ENCODE peak calls at places on chromosomes 12 and 14, in seven cellular contexts. L, J, X, V, N, Z and Y are unnamed samples.
A peak's percentile ranks its signal among the peaks of the same experiment; 100 is the strongest.

GRCh38 chr14:60183724-60184596 is 18.8 kb upstream of the DHRS7 start:
- DNase-seq in N (peak; percentile 87), L (no peak), V (peak; percentile 74), X (peak; percentile 38), J (no peak), Z (no peak), Y (peak; percentile 76)

GRCh38 chr12:8823565-8824300 is 1.3 kb downstream of the A2ML1 start:
- DNase-seq in Z (no peak), J (no peak), V (no peak), L (peak; percentile 79), N (peak; percentile 85), X (peak; percentile 33), Y (peak; percentile 65)

GRCh38 chr12:56839489-56840442 is 76.6 kb downstream of the HSD17B6 start:
- DNase-seq in Z (no peak), L (peak; percentile 53), J (no peak), N (peak; percentile 80), V (no peak), X (no peak), Y (peak; percentile 66)

GRCh38 chr12:44174053-44174452 is 338.2 kb downstream of the TMEM117 start:
- DNase-seq in V (no peak), Z (no peak), J (no peak), L (no peak), X (no peak), N (no peak), Y (no peak)

GRCh38 chr14:50768693-50769092 is 62.3 kb downstream of the NIN start:
- DNase-seq in Z (no peak), X (no peak), J (no peak), N (no peak), V (no peak), L (no peak), Y (peak; percentile 25)

GRCh38 chr12:75981773-75982564 is 49.6 kb downstream of the PHLDA1 start:
- DNase-seq in X (no peak), J (no peak), N (no peak), V (no peak), Z (no peak), L (no peak), Y (peak; percentile 36)

GRCh38 chr14:96090441-96091148 is 51.4 kb downstream of the C14orf132 start:
- DNase-seq in X (peak; percentile 70), L (peak; percentile 56), Z (no peak), N (no peak), J (no peak), V (no peak), Y (peak; percentile 85)

GRCh38 chr12:27703720-27704452 is 6.7 kb upstream of the MRPS35 start:
- DNase-seq in X (peak; percentile 67), L (peak; percentile 70), N (peak; percentile 82), J (peak; percentile 45), Z (peak; percentile 24), V (peak; percentile 52), Y (peak; percentile 93)

GRCh38 chr14:93010543-93011541 is 87.9 kb downstream of the CHGA start:
- DNase-seq in J (no peak), X (no peak), L (no peak), V (no peak), N (no peak), Z (no peak), Y (no peak)

GRCh38 chr12:77120156-77120555 is 54.8 kb upstream of the E2F7 start:
- DNase-seq in N (no peak), Z (no peak), X (no peak), J (no peak), L (no peak), V (no peak), Y (peak; percentile 25)

GRCh38 chr14:50967104-50967503 is 22.8 kb upstream of the PYGL start:
- DNase-seq in Z (no peak), V (no peak), J (no peak), N (no peak), X (no peak), L (no peak), Y (peak; percentile 13)

GRCh38 chr14:35385042-35385839 is 19.3 kb downstream of the NFKBIA start:
- DNase-seq in J (peak; percentile 69), L (peak; percentile 58), Z (no peak), X (peak; percentile 89), N (peak; percentile 25), V (no peak), Y (peak; percentile 90)

GRCh38 chr14:90291699-90292098 is 35.3 kb downstream of the PSMC1 start:
- DNase-seq in N (no peak), V (no peak), L (no peak), Z (no peak), J (no peak), X (no peak), Y (no peak)
- H3K36me3 ChIP-seq in N (no peaks in the 10 kb centered on the region), V (peaks cover 49% of the 10 kb centered on the region), L (peaks cover 12% of the 10 kb centered on the region), Z (peaks cover 47% of the 10 kb centered on the region), J (peaks cover 42% of the 10 kb centered on the region), X (no peaks in the 10 kb centered on the region), Y (peaks cover 18% of the 10 kb centered on the region)

GRCh38 chr12:127670796-127671195 is 596.2 kb upstream of the TMEM132C start:
- DNase-seq in L (no peak), V (no peak), N (no peak), Z (no peak), X (no peak), J (no peak), Y (no peak)
- H3K36me3 ChIP-seq in L (no peaks in the 10 kb centered on the region), V (no peaks in the 10 kb centered on the region), N (no peaks in the 10 kb centered on the region), Z (no peaks in the 10 kb centered on the region), X (no peaks in the 10 kb centered on the region), J (no peaks in the 10 kb centered on the region), Y (no peaks in the 10 kb centered on the region)

GRCh38 chr12:6330999-6331714 is 10.7 kb downstream of the TNFRSF1A start:
- DNase-seq in V (no peak), Z (no peak), L (no peak), X (no peak), N (no peak), J (no peak), Y (no peak)
- H3K36me3 ChIP-seq in V (peaks cover 72% of the 10 kb centered on the region), Z (peaks cover 58% of the 10 kb centered on the region), L (peaks cover 27% of the 10 kb centered on the region), X (no peaks in the 10 kb centered on the region), N (no peaks in the 10 kb centered on the region), J (peaks cover 56% of the 10 kb centered on the region), Y (peaks cover 19% of the 10 kb centered on the region)

GRCh38 chr14:102945346-102946130 is 23.1 kb downstream of the AMN start:
- DNase-seq in V (no peak), X (no peak), L (no peak), N (no peak), J (no peak), Z (no peak), Y (no peak)

GRCh38 chr14:102948698-102949061 is 26.2 kb downstream of the AMN start:
- DNase-seq in V (no peak), N (no peak), Z (no peak), L (peak; percentile 37), J (no peak), X (no peak), Y (no peak)

GRCh38 chr14:102949801-102950451 is 27.5 kb downstream of the AMN start:
- DNase-seq in L (no peak), V (no peak), J (no peak), Z (no peak), X (no peak), N (no peak), Y (no peak)

GRCh38 chr14:102949062-102949800 is 26.8 kb downstream of the AMN start:
- DNase-seq in Z (no peak), V (peak; percentile 35), N (no peak), L (no peak), X (no peak), J (no peak), Y (no peak)

GRCh38 chr14:102947321-102948103 is 25.0 kb downstream of the AMN start:
- DNase-seq in Z (no peak), L (no peak), X (no peak), J (no peak), N (no peak), V (no peak), Y (no peak)
- H3K36me3 ChIP-seq in Z (no peaks in the 10 kb centered on the region), L (peaks cover 41% of the 10 kb centered on the region), X (no peaks in the 10 kb centered on the region), J (peaks cover 81% of the 10 kb centered on the region), N (no peaks in the 10 kb centered on the region), V (no peaks in the 10 kb centered on the region), Y (peaks cover 41% of the 10 kb centered on the region)

GRCh38 chr12:108996320-108996719 is 24.5 kb downstream of the SVOP start:
- DNase-seq in X (no peak), L (no peak), V (no peak), Z (no peak), N (no peak), J (no peak), Y (no peak)
- H3K36me3 ChIP-seq in X (no peaks in the 10 kb centered on the region), L (no peaks in the 10 kb centered on the region), V (no peaks in the 10 kb centered on the region), Z (no peaks in the 10 kb centered on the region), N (no peaks in the 10 kb centered on the region), J (no peaks in the 10 kb centered on the region), Y (no peaks in the 10 kb centered on the region)

GRCh38 chr14:100750762-100751699 is 24.3 kb downstream of the DLK1 start:
- DNase-seq in J (no peak), X (no peak), V (no peak), L (no peak), N (no peak), Z (no peak), Y (no peak)
- H3K36me3 ChIP-seq in J (no peaks in the 10 kb centered on the region), X (no peaks in the 10 kb centered on the region), V (no peaks in the 10 kb centered on the region), L (no peaks in the 10 kb centered on the region), N (no peaks in the 10 kb centered on the region), Z (no peaks in the 10 kb centered on the region), Y (no peaks in the 10 kb centered on the region)

DNA sequence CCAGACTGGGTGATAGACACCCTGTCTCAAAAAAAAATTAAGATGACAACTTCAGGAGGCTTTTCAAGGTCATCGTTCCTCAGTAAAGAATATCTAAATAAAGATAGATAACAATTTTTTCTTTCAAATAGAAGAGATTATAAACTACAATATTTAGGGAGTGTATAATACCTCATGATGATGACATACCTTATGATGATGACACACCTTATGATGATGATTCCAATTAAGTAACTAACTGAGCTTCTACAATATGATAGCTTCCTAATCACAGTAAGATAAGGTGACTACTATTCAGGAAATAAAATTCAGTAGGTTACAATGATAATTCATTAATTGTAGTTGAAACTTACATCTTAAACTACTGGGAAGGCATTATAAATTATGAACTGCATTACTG is 40.4 kb downstream of the KITLG start:
- DNase-seq in J (no peak), V (no peak), L (no peak), N (no peak), Z (no peak), X (no peak), Y (no peak)
- H3K36me3 ChIP-seq in J (no peaks in the 10 kb centered on the region), V (no peaks in the 10 kb centered on the region), L (no peaks in the 10 kb centered on the region), N (no peaks in the 10 kb centered on the region), Z (no peaks in the 10 kb centered on the region), X (no peaks in the 10 kb centered on the region), Y (no peaks in the 10 kb centered on the region)

GRCh38 chr14:58276208-58276607 is 22.1 kb upstream of the ARID4A start:
- DNase-seq in N (no peak), X (no peak), Z (no peak), L (no peak), V (no peak), J (no peak), Y (no peak)
- H3K36me3 ChIP-seq in N (peaks cover 13% of the 10 kb centered on the region), X (no peaks in the 10 kb centered on the region), Z (peaks cover 47% of the 10 kb centered on the region), L (peaks cover 11% of the 10 kb centered on the region), V (peaks cover 43% of the 10 kb centered on the region), J (peaks cover 8% of the 10 kb centered on the region), Y (peaks cover 27% of the 10 kb centered on the region)

DNA sequence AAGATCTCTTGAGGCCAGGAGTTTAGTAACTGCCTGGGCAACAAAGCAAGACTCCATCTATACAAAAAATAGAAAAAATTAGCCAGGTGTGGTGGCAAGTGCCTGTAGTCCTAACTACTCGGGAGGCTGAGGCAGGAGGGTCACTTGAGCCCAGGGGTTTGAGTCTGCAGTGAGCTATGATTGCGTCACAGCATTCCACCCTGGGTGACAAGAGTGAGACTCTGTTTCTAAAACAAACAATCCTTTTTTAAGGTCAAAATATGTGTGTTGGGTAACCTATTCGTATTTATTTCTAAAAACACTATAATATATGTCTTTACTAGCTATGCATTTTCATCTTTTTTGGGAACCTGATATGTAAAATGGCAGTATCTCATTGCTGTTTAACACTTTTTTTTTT is 7.4 kb downstream of the FBXO21 start:
- DNase-seq in V (no peak), N (no peak), L (no peak), J (no peak), Z (no peak), X (no peak), Y (no peak)
- H3K36me3 ChIP-seq in V (peaks cover 50% of the 10 kb centered on the region), N (peaks cover 16% of the 10 kb centered on the region), L (peaks cover 22% of the 10 kb centered on the region), J (peaks cover 35% of the 10 kb centered on the region), Z (peaks cover 45% of the 10 kb centered on the region), X (no peaks in the 10 kb centered on the region), Y (peaks cover 54% of the 10 kb centered on the region)